ENCODE peak calls at places on chromosomes 3 and 15, in ten cellular contexts. X is Calu3; R is NCI-H345; S is NCI-H1092 treated with DMSO at 0.1 percent for 48 hours; Q is osteoblast; D is A549; B is activated CD8-positive, alpha-beta T cell treated with anti-CD3 and anti-CD28 coated beads for 36 hours; K is activated naive CD4-positive, alpha-beta T cell treated with Interleukin-2 at 50 U/mL for 16 hours; C is effector memory CD8-positive, alpha-beta T cell; I is AG04449. L is an unnamed sample.

GRCh38 chr3:113223831-113224240 is 12.5 kb downstream of the BOC start:
- DNase-seq in X (no peak), R (no peak), S (no peak), Q (peak; percentile 82), D (no peak), B (peak; percentile 74), K (no peak), C (no peak), I (no peak), L (no peak)

GRCh38 chr3:140863481-140864084 is 78.1 kb upstream of the SLC25A36 start:
- DNase-seq in X (peak; percentile 84), R (peak; percentile 49), S (peak; percentile 35), Q (no peak), D (peak; percentile 19), B (peak; percentile 69), K (peak; percentile 5), C (peak; percentile 21), I (peak; percentile 3), L (no peak)

GRCh38 chr3:155948476-155948875 is 78.0 kb downstream of the GMPS start:
- DNase-seq in X (no peak), R (no peak), S (no peak), Q (no peak), D (no peak), B (no peak), K (no peak), C (no peak), I (no peak), L (no peak)

GRCh38 chr15:71279757-71280141 is 164.5 kb downstream of the THSD4 start:
- DNase-seq in X (peak; percentile 39), R (no peak), S (no peak), Q (no peak), D (no peak), B (no peak), K (no peak), C (no peak), I (no peak), L (no peak)

GRCh38 chr3:11604139-11604895 is 39.4 kb downstream of the VGLL4 start:
- DNase-seq in X (no peak), R (no peak), S (no peak), Q (peak; percentile 35), D (no peak), B (no peak), K (no peak), C (no peak), I (peak; percentile 45), L (no peak)

GRCh38 chr15:39344662-39345141 is 236.2 kb upstream of the THBS1 start:
- DNase-seq in X (no peak), R (peak; percentile 27), S (no peak), Q (no peak), D (no peak), B (no peak), K (no peak), C (no peak), I (no peak), L (no peak)

GRCh38 chr15:74431645-74432044 is 2.1 kb downstream of the SEMA7A start:
- DNase-seq in X (no peak), R (no peak), S (no peak), Q (peak; percentile 92), D (no peak), B (peak; percentile 58), K (peak; percentile 14), C (no peak), I (no peak), L (no peak)

GRCh38 chr3:42516443-42516842 is 14.0 kb downstream of the VIPR1 start:
- DNase-seq in X (no peak), R (no peak), S (no peak), Q (no peak), D (no peak), B (no peak), K (no peak), C (no peak), I (no peak), L (peak; percentile 83)

GRCh38 chr3:31356941-31357340 is 175.8 kb upstream of the STT3B start:
- DNase-seq in X (no peak), R (no peak), S (no peak), Q (no peak), D (no peak), B (peak; percentile 9), K (peak; percentile 3), C (no peak), I (no peak), L (no peak)

GRCh38 chr3:135973846-135974245 is 8.3 kb downstream of the PPP2R3A start:
- DNase-seq in X (no peak), R (no peak), S (no peak), Q (no peak), D (no peak), B (no peak), K (no peak), C (no peak), I (no peak), L (no peak)

GRCh38 chr15:39018966-39019365 is 454.4 kb upstream of the RASGRP1 start:
- DNase-seq in X (no peak), R (no peak), S (no peak), Q (peak; percentile 31), D (no peak), B (no peak), K (no peak), C (no peak), I (no peak), L (no peak)

GRCh38 chr3:72573051-72573450 is 275.2 kb downstream of the SHQ1 start:
- DNase-seq in X (no peak), R (no peak), S (no peak), Q (no peak), D (no peak), B (no peak), K (no peak), C (no peak), I (no peak), L (no peak)

L was measured in left colon.